ENCODE peak calls at places on chromosomes 16 and 17, in seven cellular contexts. R is heart left ventricle, V is GM23338, K is AG10803, U is SK-N-SH, Y is kidney, I is coronary artery. O is an unnamed sample.

GRCh38 chr17:35341465-35341992 is 31.9 kb downstream of the SLFN11 start:
- DNase-seq in R (peak; percentile 28), V (no peak), K (no peak), U (no peak), Y (no peak), I (no peak), O (no peak)

GRCh38 chr16:89689142-89689541 is 2.7 kb downstream of the CDK10 start:
- DNase-seq in R (no peak), V (no peak), K (no peak), U (no peak), Y (no peak), I (no peak), O (no peak)

GRCh38 chr16:27618140-27618539 is 68.2 kb downstream of the KATNIP start:
- DNase-seq in R (no peak), V (no peak), K (no peak), U (no peak), Y (no peak), I (no peak), O (no peak)

GRCh38 chr16:23131036-23131435 is 18.2 kb downstream of the USP31 start:
- DNase-seq in R (no peak), V (no peak), K (no peak), U (no peak), Y (no peak), I (no peak), O (no peak)

GRCh38 chr16:72400257-72401078 is 228.5 kb upstream of the PMFBP1 start:
- DNase-seq in R (no peak), V (peak; percentile 84), K (peak; percentile 60), U (peak; percentile 54), Y (no peak), I (no peak), O (peak; percentile 70)

GRCh38 chr17:72515291-72516065 is 394.7 kb downstream of the SOX9 start:
- DNase-seq in R (no peak), V (no peak), K (no peak), U (peak; percentile 42), Y (no peak), I (no peak), O (peak; percentile 9)

GRCh38 chr17:65062168-65062915 is 5.8 kb upstream of the GNA13 start:
- DNase-seq in R (no peak), V (peak; percentile 40), K (no peak), U (peak; percentile 57), Y (no peak), I (no peak), O (no peak)

GRCh38 chr16:4934591-4934990 is 2.4 kb downstream of the PPL start:
- DNase-seq in R (no peak), V (no peak), K (no peak), U (no peak), Y (no peak), I (no peak), O (no peak)

GRCh38 chr16:54965464-54965863 is 34.8 kb downstream of the IRX5 start:
- DNase-seq in R (no peak), V (no peak), K (no peak), U (no peak), Y (no peak), I (no peak), O (no peak)

GRCh38 chr17:64067642-64068041 is 47.2 kb upstream of the ICAM2 start:
- DNase-seq in R (no peak), V (no peak), K (no peak), U (no peak), Y (no peak), I (no peak), O (no peak)

GRCh38 chr16:72996291-72997062 is 51.5 kb downstream of the ZFHX3 start:
- DNase-seq in R (no peak), V (no peak), K (no peak), U (no peak), Y (no peak), I (peak; percentile 61), O (no peak)

GRCh38 chr17:41717408-41718286 is 5.5 kb downstream of the GAST start:
- DNase-seq in R (no peak), V (no peak), K (peak; percentile 44), U (no peak), Y (no peak), I (no peak), O (peak; percentile 64)

GRCh38 chr17:28466001-28466400 is 7.4 kb upstream of the SLC13A2 start:
- DNase-seq in R (no peak), V (no peak), K (no peak), U (no peak), Y (no peak), I (no peak), O (no peak)

GRCh38 chr17:28457890-28458289 is 15.6 kb upstream of the SLC13A2 start:
- DNase-seq in R (no peak), V (no peak), K (no peak), U (no peak), Y (no peak), I (no peak), O (no peak)

GRCh38 chr17:28466521-28467048 is 6.9 kb upstream of the SLC13A2 start:
- DNase-seq in R (no peak), V (no peak), K (no peak), U (peak; percentile 35), Y (no peak), I (no peak), O (no peak)

DNA sequence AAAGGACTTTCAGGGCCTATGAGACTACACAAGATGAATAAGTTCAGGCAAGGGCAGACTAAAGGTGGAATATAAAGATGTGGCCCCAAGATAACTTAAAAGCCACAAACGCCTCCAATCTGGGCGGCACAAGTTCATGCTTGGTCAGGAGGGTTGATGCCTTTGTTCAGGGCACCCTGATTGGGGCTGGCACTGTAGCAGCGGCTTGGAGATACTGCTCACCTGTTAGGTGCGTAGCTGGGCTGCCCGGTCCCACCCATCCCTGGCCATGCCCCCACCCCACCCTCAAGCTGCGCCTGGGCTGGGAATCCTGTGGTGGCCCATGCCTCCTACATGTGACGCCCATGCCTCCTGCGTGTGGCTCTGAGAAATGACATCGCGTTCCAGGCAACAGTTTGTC is 12.5 kb upstream of the SLC13A2 start:
- DNase-seq in R (no peak), V (no peak), K (no peak), U (no peak), Y (no peak), I (no peak), O (no peak)
- H3K4me3 ChIP-seq in R (no peak overlapping the region), V (no peak overlapping the region), K (no peak overlapping the region), U (no peak overlapping the region), Y (no peak overlapping the region), I (no peak overlapping the region), O (no peak overlapping the region)

GRCh38 chr16:2429037-2429770 is at the start of gene CCNF:
- DNase-seq in R (peak; percentile 98), V (peak; percentile 98), K (peak; percentile 93), U (peak; percentile 100), Y (peak; percentile 99), I (peak; percentile 97), O (peak; percentile 99)

GRCh38 chr16:2427526-2427925 is 1.7 kb upstream of the CCNF start:
- DNase-seq in R (no peak), V (no peak), K (no peak), U (no peak), Y (no peak), I (no peak), O (no peak)

GRCh38 chr16:2428787-2429036 is 535 bp upstream of the CCNF start:
- DNase-seq in R (no peak), V (no peak), K (no peak), U (no peak), Y (no peak), I (no peak), O (no peak)

GRCh38 chr16:2426941-2427361 is 2.3 kb upstream of the CCNF start:
- DNase-seq in R (no peak), V (no peak), K (no peak), U (no peak), Y (no peak), I (no peak), O (no peak)

DNA sequence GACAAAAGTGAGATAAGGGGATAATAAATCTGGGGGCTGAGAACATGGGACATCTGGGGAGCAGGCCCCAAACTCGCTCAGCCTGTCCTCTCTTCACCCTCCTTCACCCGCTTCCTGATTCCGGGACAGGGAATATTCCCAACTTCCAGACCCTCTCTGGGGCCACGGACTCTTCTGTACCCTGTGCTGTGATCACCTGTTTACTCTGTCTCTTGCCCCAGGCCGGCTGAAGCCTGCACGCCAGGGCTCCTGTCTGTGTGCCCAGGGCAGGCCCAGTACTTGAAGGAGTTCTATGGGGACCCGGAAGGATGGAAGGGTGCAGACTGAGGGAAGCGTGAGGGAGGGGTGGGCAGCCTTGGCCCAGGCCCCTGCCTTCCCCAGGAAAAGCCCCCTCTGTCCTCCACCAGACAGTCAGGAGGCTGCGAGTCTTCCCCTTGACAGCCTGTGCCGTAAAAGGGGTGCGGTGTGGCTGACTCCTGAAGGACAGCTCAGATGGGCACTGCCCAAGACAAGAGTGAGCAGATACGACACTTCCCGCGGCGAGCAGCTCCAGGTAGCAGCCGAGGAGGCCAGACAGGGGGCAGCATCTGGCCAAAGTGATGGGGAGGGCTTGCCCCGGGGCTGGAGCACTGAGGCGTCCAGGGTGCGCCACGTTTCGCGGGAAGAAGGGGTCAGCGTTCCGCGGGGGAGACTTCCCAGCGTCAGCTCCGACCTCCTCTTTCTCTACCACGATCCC is 1.0 kb upstream of the CCNF start:
- DNase-seq in R (peak; percentile 45), V (peak; percentile 58), K (no peak), U (peak; percentile 68), Y (peak; percentile 83), I (no peak), O (peak; percentile 29)
- TF ChIP-seq CTCF in R (peak; percentile 22), V (peak; percentile 29), K (peak; percentile 31), U (no peak), Y (peak; percentile 13), I (no peak), O (peak; percentile 30)

DNA sequence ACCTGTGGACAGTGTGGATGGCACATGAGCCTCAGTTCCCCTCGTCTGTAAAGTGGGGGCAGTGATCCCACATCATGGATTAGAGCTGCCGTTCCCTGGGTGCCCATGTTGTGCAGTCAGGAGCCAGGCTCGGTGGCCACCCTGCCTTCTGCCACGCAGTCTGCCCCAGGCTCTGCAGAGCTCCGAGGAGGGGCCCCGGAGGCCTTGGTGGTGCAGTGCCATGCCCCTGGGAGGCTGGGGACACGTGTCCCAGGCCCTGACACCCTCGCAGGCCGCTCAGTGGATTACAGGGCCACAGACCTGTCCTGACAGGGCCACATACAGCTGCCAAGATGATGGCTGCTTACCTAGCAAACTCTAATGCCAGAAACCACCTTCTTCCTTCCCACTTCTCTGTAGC is 59.7 kb upstream of the ZNF469 start:
- DNase-seq in R (no peak), V (no peak), K (no peak), U (no peak), Y (peak; percentile 68), I (no peak), O (no peak)
- H3K4me3 ChIP-seq in R (no peak overlapping the region), V (no peak overlapping the region), K (no peak overlapping the region), U (no peak overlapping the region), Y (no peak overlapping the region), I (no peak overlapping the region), O (no peak overlapping the region)

GRCh38 chr16:68085259-68086071 is at the start of gene NFATC3:
- DNase-seq in R (peak; percentile 99), V (peak; percentile 35), K (peak; percentile 97), U (peak; percentile 97), Y (peak; percentile 100), I (no peak), O (peak; percentile 99)

GRCh38 chr16:68083861-68084503 is 1.2 kb upstream of the NFATC3 start:
- DNase-seq in R (no peak), V (peak; percentile 64), K (peak; percentile 52), U (no peak), Y (peak; percentile 84), I (no peak), O (peak; percentile 54)

GRCh38 chr16:68086336-68086821 is 1.2 kb downstream of the NFATC3 start:
- DNase-seq in R (no peak), V (peak; percentile 59), K (peak; percentile 42), U (peak; percentile 39), Y (no peak), I (no peak), O (peak; percentile 34)

GRCh38 chr16:68083239-68083781 is 1.9 kb upstream of the NFATC3 start:
- DNase-seq in R (no peak), V (no peak), K (no peak), U (no peak), Y (no peak), I (no peak), O (no peak)

GRCh38 chr16:68084504-68085258 is 489 bp upstream of the NFATC3 start:
- DNase-seq in R (peak; percentile 96), V (peak; percentile 98), K (peak; percentile 69), U (peak; percentile 90), Y (peak; percentile 98), I (peak; percentile 99), O (peak; percentile 86)
- TF ChIP-seq CTCF in R (peak; percentile 25), V (no peak), K (no peak), U (no peak), Y (no peak), I (no peak), O (no peak)

O was measured in foreskin fibroblast.